ENCODE peak calls at places on chromosomes 1 and 21, in four cellular contexts. G, Y, X and C are unnamed samples.

GRCh38 chr1:172745014-172745413 is 86.1 kb downstream of the FASLG start:
- DNase-seq in G (peak; percentile 57), Y (peak; percentile 61), X (peak; percentile 54), C (no peak)

GRCh38 chr1:205658943-205659581 is 21.2 kb downstream of the SLC45A3 start:
- DNase-seq in G (no peak), Y (peak; percentile 81), X (peak; percentile 60), C (peak; percentile 85)

GRCh38 chr1:20726932-20727745 is 5.4 kb downstream of the SH2D5 start:
- DNase-seq in G (no peak), Y (no peak), X (no peak), C (no peak)

GRCh38 chr1:184464757-184465156 is 77.9 kb downstream of the C1orf21 start:
- DNase-seq in G (no peak), Y (no peak), X (no peak), C (no peak)

GRCh38 chr1:41576620-41577019 is 92.1 kb upstream of the EDN2 start:
- DNase-seq in G (no peak), Y (no peak), X (no peak), C (no peak)

GRCh38 chr1:39679821-39680220 is 7.9 kb upstream of the NT5C1A start:
- DNase-seq in G (no peak), Y (no peak), X (no peak), C (no peak)

GRCh38 chr1:222941425-222941824 is 126.6 kb downstream of the DISP1 start:
- DNase-seq in G (no peak), Y (no peak), X (no peak), C (no peak)

GRCh38 chr1:16013220-16013907 is 4.5 kb downstream of the HSPB7 start:
- DNase-seq in G (no peak), Y (no peak), X (peak; percentile 55), C (peak; percentile 73)

GRCh38 chr21:39604951-39605350 is 7.8 kb upstream of the B3GALT5 start:
- DNase-seq in G (no peak), Y (no peak), X (no peak), C (no peak)

GRCh38 chr1:226991920-226992319 is 51.8 kb downstream of the COQ8A start:
- DNase-seq in G (no peak), Y (no peak), X (no peak), C (no peak)

GRCh38 chr1:51000160-51000559 is 30.1 kb downstream of the CDKN2C start:
- DNase-seq in G (no peak), Y (no peak), X (no peak), C (no peak)

GRCh38 chr1:21630571-21631338 is 38.4 kb downstream of the RAP1GAP start:
- DNase-seq in G (no peak), Y (no peak), X (no peak), C (no peak)

GRCh38 chr1:74463301-74463988 is 49.0 kb downstream of the LRRC53 start:
- DNase-seq in G (no peak), Y (no peak), X (no peak), C (no peak)

GRCh38 chr1:235624751-235625192 is 24.8 kb downstream of the GNG4 start:
- DNase-seq in G (no peak), Y (no peak), X (no peak), C (no peak)

GRCh38 chr1:205449254-205449749 is 6.5 kb downstream of the BLACAT1 start:
- DNase-seq in G (no peak), Y (no peak), X (no peak), C (no peak)

GRCh38 chr1:181101581-181102226 is 13.2 kb downstream of the IER5 start:
- DNase-seq in G (peak; percentile 92), Y (no peak), X (no peak), C (no peak)

GRCh38 chr1:89633103-89633744 is at the start of gene LRRC8C:
- DNase-seq in G (peak; percentile 13), Y (peak; percentile 15), X (peak; percentile 54), C (peak; percentile 46)

GRCh38 chr1:196405839-196406238 is 202.4 kb downstream of the KCNT2 start:
- DNase-seq in G (no peak), Y (no peak), X (no peak), C (no peak)

GRCh38 chr1:30677471-30677870 is 45.9 kb downstream of the MATN1 start:
- DNase-seq in G (no peak), Y (no peak), X (no peak), C (no peak)

GRCh38 chr1:95010158-95010557 is 62.6 kb downstream of the ALG14 start:
- DNase-seq in G (no peak), Y (no peak), X (no peak), C (no peak)

GRCh38 chr1:183808296-183809027 is 3.5 kb downstream of the RGL1 start:
- DNase-seq in G (no peak), Y (no peak), X (no peak), C (no peak)

GRCh38 chr1:165288301-165289120 is 68.0 kb downstream of the LMX1A start:
- DNase-seq in G (no peak), Y (no peak), X (no peak), C (no peak)

GRCh38 chr1:205849619-205850355 is at the start of gene PM20D1:
- DNase-seq in G (no peak), Y (peak; percentile 71), X (peak; percentile 88), C (peak; percentile 84)

GRCh38 chr1:26317612-26318337 is at the start of gene CD52:
- DNase-seq in G (no peak), Y (no peak), X (peak; percentile 86), C (no peak)

GRCh38 chr1:153549741-153550397 is 811 bp upstream of the S100A3 start:
- DNase-seq in G (no peak), Y (no peak), X (no peak), C (no peak)

GRCh38 chr1:153547560-153548551 is 1.2 kb downstream of the S100A3 start:
- DNase-seq in G (no peak), Y (no peak), X (no peak), C (no peak)

GRCh38 chr1:153550827-153551512 is 1.9 kb upstream of the S100A3 start:
- DNase-seq in G (no peak), Y (no peak), X (no peak), C (no peak)

GRCh38 chr1:153550398-153550758 is 1.3 kb upstream of the S100A3 start:
- DNase-seq in G (no peak), Y (no peak), X (no peak), C (no peak)

DNA sequence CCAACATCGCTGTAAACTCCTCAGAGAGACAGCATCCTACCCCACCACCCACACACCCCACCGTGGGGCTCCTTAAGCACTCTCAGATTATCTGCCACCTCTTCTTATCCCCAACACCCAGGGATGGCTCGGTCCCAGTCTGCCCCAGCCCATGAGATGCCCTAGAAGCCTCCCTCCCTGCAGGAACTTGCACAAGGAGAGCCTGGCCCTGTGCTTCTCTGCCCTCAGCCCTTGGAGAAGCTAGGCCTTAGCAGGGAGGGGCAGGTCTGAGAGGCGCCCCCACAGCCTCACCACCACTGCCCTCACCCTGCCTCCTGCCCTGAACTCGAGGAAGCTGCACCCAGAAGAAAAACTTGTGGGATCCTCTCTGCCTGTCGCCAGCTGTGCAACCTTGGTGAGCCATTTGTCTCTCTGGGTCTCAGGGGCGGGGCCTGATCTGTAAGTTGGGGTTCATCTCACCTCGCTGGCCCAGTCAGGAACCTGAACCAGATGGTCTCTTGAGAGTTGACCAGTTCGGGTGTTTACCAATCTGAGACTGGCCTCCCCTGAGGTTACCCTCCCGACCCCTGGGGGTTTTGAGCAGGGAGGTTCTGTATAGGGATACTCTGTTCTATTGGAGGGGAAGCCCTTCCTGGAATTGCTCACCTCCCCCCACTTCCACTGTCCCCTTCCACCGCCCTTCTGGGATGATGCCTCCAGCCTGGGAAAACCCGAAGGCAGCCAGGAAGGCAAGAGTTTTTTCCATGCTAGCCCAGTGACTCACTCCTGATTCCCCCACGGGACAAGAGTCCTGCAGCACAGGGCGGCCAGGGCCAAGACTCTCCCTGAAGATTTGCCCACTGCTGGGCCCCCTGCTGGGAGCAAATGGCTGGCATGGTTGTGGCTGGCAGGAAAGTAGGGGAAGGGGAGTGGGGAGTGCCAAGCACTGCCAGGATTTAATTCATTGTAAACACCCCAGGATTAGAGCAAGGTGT is at the start of gene S100A3:
- DNase-seq in G (no peak), Y (no peak), X (no peak), C (peak; percentile 61)
- H3K4me1 ChIP-seq in G (peaks cover 45% of the 10 kb centered on the region), Y (peaks cover 65% of the 10 kb centered on the region), X (peaks cover 17% of the 10 kb centered on the region), C (peaks cover 47% of the 10 kb centered on the region)

DNA sequence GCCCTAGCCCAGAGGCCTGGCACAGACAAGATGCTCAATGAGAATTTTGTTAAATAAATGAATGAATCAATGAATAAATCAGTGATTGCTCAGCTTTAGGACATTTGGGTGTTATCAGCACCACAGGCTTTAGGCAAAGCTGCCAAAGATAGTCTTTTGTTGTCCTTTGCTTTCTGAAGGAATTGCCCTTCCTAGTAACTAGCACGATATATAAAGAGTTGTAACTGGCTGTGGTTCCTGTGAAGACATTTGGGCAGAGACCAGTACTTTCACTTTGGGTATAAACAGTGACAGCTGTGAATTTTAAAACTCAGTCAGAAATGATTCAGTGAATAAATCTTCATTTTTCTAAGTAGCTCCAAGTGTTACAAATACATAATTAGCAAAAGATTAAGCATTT is 13.3 kb downstream of the RNU5D-1 start:
- DNase-seq in G (no peak), Y (no peak), X (no peak), C (no peak)
- H3K4me1 ChIP-seq in G (no peaks in the 10 kb centered on the region), Y (peaks cover 6% of the 10 kb centered on the region), X (peaks cover 28% of the 10 kb centered on the region), C (peaks cover 12% of the 10 kb centered on the region)

DNA sequence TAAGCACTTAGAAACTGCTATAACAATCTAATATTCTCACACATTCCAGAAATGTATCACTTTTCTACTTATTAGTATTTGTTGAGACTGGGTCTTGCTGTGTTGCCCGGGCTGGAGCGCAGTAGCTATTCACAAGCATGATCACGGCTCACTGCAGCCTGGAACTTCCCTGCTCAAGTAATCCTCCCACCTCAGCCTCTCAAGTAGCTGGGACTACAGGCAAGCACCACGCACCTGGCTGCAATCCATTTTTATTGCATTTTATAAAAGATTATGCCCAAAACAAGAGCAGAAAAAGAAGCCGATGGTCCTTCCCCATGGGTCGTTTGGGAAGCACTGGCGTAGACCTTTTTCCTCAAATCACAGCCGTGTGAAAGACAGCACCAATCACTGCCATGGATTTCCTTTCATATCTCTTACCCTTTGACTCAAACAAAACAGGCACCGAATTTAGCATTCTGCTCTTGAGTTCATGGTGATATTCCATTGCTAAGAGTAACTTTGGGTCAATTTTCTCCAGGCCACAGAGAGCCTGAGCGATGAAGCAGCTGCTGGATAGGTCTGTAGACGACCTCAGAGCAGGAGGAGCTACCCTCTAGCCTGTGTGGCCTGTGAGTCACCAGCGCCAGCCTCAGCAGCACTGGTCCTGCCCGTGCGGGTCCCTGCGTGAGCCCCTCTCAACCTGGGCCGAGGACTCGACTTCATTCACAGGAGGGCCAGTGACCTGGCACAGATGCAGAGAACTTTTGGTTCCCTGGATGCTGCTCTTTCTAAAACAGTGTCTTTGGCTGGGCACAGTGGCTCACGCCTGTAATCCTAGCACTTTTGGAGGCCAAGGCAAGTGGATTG is 80.8 kb downstream of the PIK3CD start:
- DNase-seq in G (no peak), Y (no peak), X (no peak), C (no peak)
- H3K4me1 ChIP-seq in G (no peaks in the 10 kb centered on the region), Y (no peaks in the 10 kb centered on the region), X (peaks cover 20% of the 10 kb centered on the region), C (no peaks in the 10 kb centered on the region)

GRCh38 chr1:37998089-37998808 is 7.1 kb downstream of the FHL3 start:
- DNase-seq in G (no peak), Y (no peak), X (no peak), C (no peak)

GRCh38 chr1:37999434-38000232 is 5.7 kb downstream of the FHL3 start:
- DNase-seq in G (no peak), Y (no peak), X (no peak), C (no peak)

GRCh38 chr1:37998913-37999433 is 6.3 kb downstream of the FHL3 start:
- DNase-seq in G (no peak), Y (no peak), X (no peak), C (no peak)

GRCh38 chr1:38000529-38001453 is 4.5 kb downstream of the FHL3 start:
- DNase-seq in G (peak; percentile 92), Y (no peak), X (no peak), C (peak; percentile 25)

DNA sequence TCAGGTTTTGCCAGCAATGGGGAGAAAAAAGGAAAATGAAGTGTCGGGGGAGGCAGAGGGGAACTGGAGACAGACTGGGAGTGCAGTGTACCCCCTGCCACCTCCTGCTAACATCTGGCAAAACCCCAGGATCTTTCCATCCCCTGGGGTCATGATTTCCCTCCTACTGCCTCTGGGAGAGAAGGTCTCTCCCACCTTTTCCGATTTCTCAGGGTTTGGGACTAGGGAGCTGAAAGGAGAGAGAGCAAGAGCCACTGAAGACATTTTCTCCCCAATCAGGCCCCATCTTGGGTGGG is 5.1 kb downstream of the FHL3 start:
- DNase-seq in G (no peak), Y (no peak), X (no peak), C (no peak)
- H3K4me1 ChIP-seq in G (peaks cover 48% of the 10 kb centered on the region), Y (peaks cover 25% of the 10 kb centered on the region), X (no peaks in the 10 kb centered on the region), C (peaks cover 40% of the 10 kb centered on the region)